ENCODE peak calls at places on chromosomes 1 and 21, in seven cellular contexts. One of them, this sample, is unnamed.

GRCh38 chr1:54766726-54767125 is 2.4 kb upstream of the PARS2 start:
- DNase-seq in omental fat pad: no peak
- DNase-seq in fibroblast of pulmonary artery: no peak
- DNase-seq in SW480: no peak
- DNase-seq in stimulated activated naive CD4-positive, alpha-beta T cell: no peak
- DNase-seq in ovary: no peak
- DNase-seq in tibial artery: no peak
- DNase-seq in this sample: no peak

GRCh38 chr1:30855686-30856259 is 52.8 kb downstream of the SDC3 start:
- DNase-seq in fibroblast of pulmonary artery: no peak
- DNase-seq in ovary: no peak
- DNase-seq in tibial artery: no peak
- DNase-seq in SW480: no peak
- DNase-seq in omental fat pad: no peak
- DNase-seq in stimulated activated naive CD4-positive, alpha-beta T cell: no peak
- DNase-seq in this sample: no peak

GRCh38 chr1:246782120-246782900 is 58.1 kb downstream of the SCCPDH start:
- DNase-seq in stimulated activated naive CD4-positive, alpha-beta T cell: no peak
- DNase-seq in omental fat pad: no peak
- DNase-seq in SW480: no peak
- DNase-seq in fibroblast of pulmonary artery: peak
- DNase-seq in ovary: peak
- DNase-seq in tibial artery: peak
- DNase-seq in this sample: no peak

GRCh38 chr21:45336870-45337269 is 49.2 kb upstream of the POFUT2 start:
- DNase-seq in fibroblast of pulmonary artery: no peak
- DNase-seq in SW480: no peak
- DNase-seq in tibial artery: peak
- DNase-seq in omental fat pad: no peak
- DNase-seq in ovary: peak
- DNase-seq in stimulated activated naive CD4-positive, alpha-beta T cell: no peak
- DNase-seq in this sample: no peak

GRCh38 chr1:248593226-248593625 is 4.3 kb downstream of the OR2T10 start:
- DNase-seq in omental fat pad: no peak
- DNase-seq in tibial artery: no peak
- DNase-seq in ovary: no peak
- DNase-seq in stimulated activated naive CD4-positive, alpha-beta T cell: no peak
- DNase-seq in SW480: no peak
- DNase-seq in fibroblast of pulmonary artery: no peak
- DNase-seq in this sample: no peak

GRCh38 chr1:19076841-19077616 is 120.6 kb upstream of the IFFO2 start:
- DNase-seq in SW480: no peak
- DNase-seq in fibroblast of pulmonary artery: no peak
- DNase-seq in tibial artery: no peak
- DNase-seq in omental fat pad: no peak
- DNase-seq in ovary: no peak
- DNase-seq in stimulated activated naive CD4-positive, alpha-beta T cell: no peak
- DNase-seq in this sample: no peak

GRCh38 chr1:15510611-15511405 is 13.2 kb downstream of the CASP9 start:
- DNase-seq in omental fat pad: no peak
- DNase-seq in ovary: no peak
- DNase-seq in SW480: no peak
- DNase-seq in fibroblast of pulmonary artery: no peak
- DNase-seq in tibial artery: no peak
- DNase-seq in stimulated activated naive CD4-positive, alpha-beta T cell: no peak
- DNase-seq in this sample: no peak

GRCh38 chr1:200366577-200367253 is 43.1 kb downstream of the ZNF281 start:
- DNase-seq in fibroblast of pulmonary artery: no peak
- DNase-seq in omental fat pad: no peak
- DNase-seq in tibial artery: no peak
- DNase-seq in SW480: no peak
- DNase-seq in ovary: no peak
- DNase-seq in stimulated activated naive CD4-positive, alpha-beta T cell: no peak
- DNase-seq in this sample: no peak

GRCh38 chr1:35454175-35454574 is 103.0 kb downstream of the KIAA0319L start:
- DNase-seq in ovary: no peak
- DNase-seq in SW480: no peak
- DNase-seq in tibial artery: no peak
- DNase-seq in omental fat pad: no peak
- DNase-seq in fibroblast of pulmonary artery: no peak
- DNase-seq in stimulated activated naive CD4-positive, alpha-beta T cell: no peak
- DNase-seq in this sample: no peak

GRCh38 chr1:108057536-108057935 is 92.6 kb upstream of the VAV3 start:
- DNase-seq in fibroblast of pulmonary artery: peak
- DNase-seq in omental fat pad: no peak
- DNase-seq in tibial artery: peak
- DNase-seq in ovary: no peak
- DNase-seq in stimulated activated naive CD4-positive, alpha-beta T cell: no peak
- DNase-seq in SW480: no peak
- DNase-seq in this sample: no peak

GRCh38 chr1:212712451-212713303 is 13.0 kb upstream of the BATF3 start:
- DNase-seq in SW480: no peak
- DNase-seq in tibial artery: no peak
- DNase-seq in fibroblast of pulmonary artery: peak
- DNase-seq in omental fat pad: no peak
- DNase-seq in ovary: no peak
- DNase-seq in stimulated activated naive CD4-positive, alpha-beta T cell: no peak
- DNase-seq in this sample: no peak

GRCh38 chr1:21638531-21639341 is 30.4 kb downstream of the RAP1GAP start:
- DNase-seq in omental fat pad: no peak
- DNase-seq in tibial artery: no peak
- DNase-seq in stimulated activated naive CD4-positive, alpha-beta T cell: no peak
- DNase-seq in SW480: peak
- DNase-seq in ovary: no peak
- DNase-seq in fibroblast of pulmonary artery: no peak
- DNase-seq in this sample: no peak

This sample was measured in cortex of kidney.